ENCODE peak calls at places on chromosomes 1 and 21, in six cellular contexts. T, J, C, M, D and A are unnamed samples.

GRCh38 chr1:209405183-209405823 is 178.2 kb upstream of the CAMK1G start:
- DNase-seq in M (no peak), T (no peak), J (no peak), D (no peak), C (no peak), A (no peak)

GRCh38 chr1:26602378-26602959 is 72.9 kb downstream of the RPS6KA1 start:
- DNase-seq in D (peak), T (no peak), C (peak), M (no peak), J (no peak), A (peak)

GRCh38 chr1:94746635-94747525 is 73.3 kb upstream of the SLC44A3 start:
- DNase-seq in C (no peak), J (peak), D (no peak), M (no peak), T (no peak), A (no peak)

GRCh38 chr1:84090447-84091244 is 53.4 kb upstream of the PRKACB start:
- DNase-seq in D (no peak), J (no peak), M (no peak), T (no peak), C (no peak), A (no peak)

GRCh38 chr1:94115900-94116436 is 5.0 kb downstream of the ABCA4 start:
- DNase-seq in D (peak), M (no peak), T (no peak), C (no peak), J (no peak), A (peak)

GRCh38 chr1:215749423-215749822 is 182.3 kb downstream of the KCTD3 start:
- DNase-seq in J (no peak), C (no peak), M (no peak), T (no peak), D (no peak), A (peak)

GRCh38 chr1:208052926-208053407 is 142.0 kb upstream of the CD34 start:
- DNase-seq in J (no peak), C (no peak), D (no peak), T (no peak), M (no peak), A (no peak)

GRCh38 chr1:17207966-17208418 is 3.1 kb downstream of the PADI1 start:
- DNase-seq in T (no peak), C (peak), D (no peak), J (no peak), M (no peak), A (peak)

GRCh38 chr1:236774926-236775325 is 20.2 kb upstream of the MTR start:
- DNase-seq in M (no peak), J (no peak), D (peak), T (no peak), C (no peak), A (no peak)

GRCh38 chr1:230139741-230140140 is 72.7 kb downstream of the GALNT2 start:
- DNase-seq in M (no peak), J (no peak), C (no peak), T (no peak), D (no peak), A (no peak)

GRCh38 chr1:230141797-230142607 is 75.0 kb downstream of the GALNT2 start:
- DNase-seq in M (no peak), D (peak), T (no peak), C (no peak), J (no peak), A (no peak)

GRCh38 chr1:230139306-230139705 is 72.3 kb downstream of the GALNT2 start:
- DNase-seq in M (no peak), T (no peak), C (no peak), D (no peak), J (no peak), A (no peak)

GRCh38 chr1:230141002-230141648 is 74.1 kb downstream of the GALNT2 start:
- DNase-seq in D (no peak), M (no peak), T (no peak), C (no peak), J (no peak), A (no peak)

DNA sequence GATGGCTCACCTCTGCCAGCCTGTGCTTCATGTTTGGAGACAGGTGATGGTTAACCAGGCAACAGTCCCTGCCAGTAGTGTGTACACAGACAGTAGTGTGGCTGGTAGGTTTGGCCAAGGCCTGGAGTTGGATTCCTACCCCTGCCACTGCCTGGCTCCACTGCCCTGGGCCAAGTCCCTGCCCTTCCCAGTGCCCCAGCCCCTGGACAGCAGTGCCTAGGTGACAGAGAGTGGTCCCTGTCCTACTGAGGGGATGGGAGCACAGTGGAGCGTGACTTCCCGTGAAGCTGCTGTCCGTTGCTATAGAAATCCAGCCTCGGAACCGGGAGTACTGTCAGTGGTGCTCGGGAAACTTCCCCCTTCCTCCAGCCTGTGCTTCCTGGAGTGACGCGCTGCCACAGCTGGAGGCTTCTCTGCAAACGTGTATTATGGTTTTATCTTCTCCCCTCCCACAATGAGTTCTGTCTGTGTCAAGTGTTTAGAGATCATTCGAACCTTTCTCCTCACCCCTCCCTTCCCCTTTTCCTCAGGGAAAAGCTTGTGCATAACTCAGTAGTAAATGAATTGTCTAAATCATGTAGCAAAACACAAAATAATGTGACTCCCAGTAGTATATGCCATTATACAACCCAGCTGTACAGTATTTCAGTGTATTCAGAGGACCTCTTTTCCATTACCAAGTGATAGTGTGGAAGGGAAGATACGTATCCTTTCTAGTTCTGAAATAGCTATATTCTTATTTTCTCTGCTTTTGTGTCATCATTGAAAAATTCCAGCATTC is 73.4 kb downstream of the GALNT2 start:
- DNase-seq in C (no peak), D (no peak), J (peak), M (no peak), T (no peak), A (no peak)
- H3K4me3 ChIP-seq in C (peak), D (no peak), J (no peak), M (no peak), T (no peak), A (no peak)

DNA sequence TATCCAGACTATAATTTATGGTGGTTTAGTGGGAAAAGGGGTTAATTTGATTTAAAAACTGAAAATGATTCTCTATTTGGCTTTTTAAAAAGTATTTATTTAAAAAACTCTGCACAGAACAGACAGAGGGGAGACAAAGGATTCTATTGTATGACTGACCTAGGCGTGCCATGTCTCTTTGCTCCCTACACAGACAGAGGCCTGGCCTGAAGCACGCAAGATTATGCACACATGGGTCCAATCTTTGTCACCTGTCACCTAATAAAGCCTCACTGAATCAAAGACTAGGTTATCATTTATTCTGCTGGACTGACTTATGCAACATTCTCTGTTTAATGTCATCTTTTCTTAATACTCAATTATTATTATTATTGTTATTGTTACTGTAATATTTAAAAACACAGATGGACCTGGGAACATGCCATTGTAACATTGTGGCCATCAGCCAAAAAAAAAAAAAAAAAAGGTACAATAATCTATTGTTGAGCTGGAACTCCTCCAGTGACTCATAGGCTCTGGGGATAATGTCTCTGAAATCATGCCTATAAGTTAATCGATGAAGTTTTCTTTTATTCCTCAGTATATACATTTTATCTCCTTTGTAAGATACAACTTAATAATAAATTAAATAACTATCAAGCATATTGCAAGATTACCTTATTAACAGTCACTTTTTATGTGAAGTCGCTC is 112.1 kb downstream of the RUNX1 start:
- DNase-seq in T (no peak), C (no peak), D (no peak), M (no peak), J (no peak), A (no peak)
- H3K4me3 ChIP-seq in T (no peak), C (no peak), D (no peak), M (no peak), J (no peak), A (peak)

GRCh38 chr1:77280962-77281361 is 857 bp upstream of the AK5 start:
- DNase-seq in C (no peak), T (no peak), D (no peak), M (no peak), J (no peak), A (no peak)
- H3K4me3 ChIP-seq in C (no peak), T (no peak), D (no peak), M (no peak), J (no peak), A (no peak)

DNA sequence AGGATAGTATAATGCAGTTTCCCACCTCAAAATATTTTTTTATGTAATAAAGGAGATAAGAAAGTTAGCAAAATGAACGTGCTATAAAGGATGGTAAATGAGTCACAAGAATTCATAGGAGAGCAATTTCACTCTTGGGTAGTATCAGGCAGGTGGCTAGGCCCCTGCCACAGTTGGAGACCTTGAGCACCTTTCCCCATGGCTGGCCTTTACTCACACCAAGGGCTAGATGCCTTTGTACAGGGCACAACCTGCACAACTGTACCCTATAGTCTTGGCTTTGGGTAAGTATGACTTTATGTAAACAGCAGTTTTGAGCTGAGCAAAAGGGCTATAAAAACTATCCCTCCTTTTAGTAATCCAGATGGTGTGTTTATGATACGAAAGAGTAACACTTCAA is 85.1 kb downstream of the CTH start:
- DNase-seq in M (no peak), J (no peak), T (no peak), D (no peak), C (no peak), A (no peak)
- H3K4me3 ChIP-seq in M (no peak), J (no peak), T (no peak), D (no peak), C (no peak), A (no peak)

GRCh38 chr1:43969416-43969745 is 429 bp upstream of the DPH2 start:
- DNase-seq in M (no peak), C (no peak), J (no peak), D (no peak), T (no peak), A (no peak)
- H3K4me3 ChIP-seq in M (peak), C (peak), J (no peak), D (no peak), T (peak), A (no peak)

GRCh38 chr1:206821493-206821892 is 43.9 kb upstream of the IL20 start:
- DNase-seq in J (no peak), C (no peak), M (no peak), D (no peak), T (no peak), A (no peak)

GRCh38 chr1:206812456-206812855 is 40.2 kb upstream of the IL10 start:
- DNase-seq in T (no peak), C (no peak), J (no peak), D (no peak), M (no peak), A (no peak)

GRCh38 chr1:206814716-206815341 is 42.5 kb upstream of the IL10 start:
- DNase-seq in J (peak), T (peak), M (no peak), D (no peak), C (no peak), A (peak)

GRCh38 chr1:206816390-206817287 is 44.3 kb upstream of the IL10 start:
- DNase-seq in J (no peak), M (no peak), D (no peak), C (no peak), T (no peak), A (no peak)
- H3K4me3 ChIP-seq in J (no peak), M (no peak), D (no peak), C (no peak), T (no peak), A (no peak)

GRCh38 chr1:50421366-50421748 is 1.9 kb downstream of the DMRTA2 start:
- DNase-seq in T (no peak), M (no peak), J (no peak), D (no peak), C (no peak), A (no peak)
- H3K4me3 ChIP-seq in T (peak), M (peak), J (no peak), D (peak), C (no peak), A (no peak)

GRCh38 chr1:29271724-29272123 is 35.4 kb downstream of the PTPRU start:
- DNase-seq in C (no peak), T (peak), M (no peak), J (peak), D (peak), A (no peak)
- H3K4me3 ChIP-seq in C (peak), T (no peak), M (no peak), J (no peak), D (no peak), A (no peak)

DNA sequence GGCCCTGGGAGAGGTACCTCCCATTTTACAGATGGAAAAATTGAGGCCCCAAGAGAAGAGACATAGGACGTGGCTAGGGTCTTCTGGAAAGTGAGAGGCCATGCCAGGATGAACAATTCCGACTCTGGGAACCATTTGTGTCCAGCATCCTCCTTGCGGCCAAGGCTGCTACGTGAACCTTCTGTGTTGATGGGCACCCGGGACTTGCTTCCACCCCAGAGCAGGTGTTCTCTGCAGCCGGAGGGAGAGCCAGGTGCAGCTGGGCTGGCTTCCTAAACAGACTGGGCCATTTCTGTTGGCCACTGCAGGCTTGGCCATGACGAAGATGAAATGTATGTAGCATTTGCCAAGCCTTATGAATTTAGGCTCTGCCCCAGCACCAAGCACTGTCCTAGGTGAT is 118.9 kb downstream of the PRDM2 start:
- DNase-seq in M (no peak), T (no peak), D (no peak), J (no peak), C (no peak), A (no peak)
- H3K4me3 ChIP-seq in M (no peak), T (no peak), D (no peak), J (no peak), C (no peak), A (no peak)

GRCh38 chr1:98793136-98793535 is 131.6 kb downstream of the SNX7 start:
- DNase-seq in J (no peak), C (no peak), M (no peak), T (no peak), D (no peak), A (no peak)
- H3K4me3 ChIP-seq in J (no peak), C (no peak), M (no peak), T (no peak), D (no peak), A (no peak)